ENCODE peak calls at places on chromosomes 11 and 22, in seven cellular contexts. P, M, T, V, C, D and B are unnamed samples.

GRCh38 chr22:22124374-22124773 is 120.2 kb upstream of the VPREB1 start:
- DNase-seq in D (no peak), T (no peak), P (no peak), M (no peak), C (no peak), V (no peak), B (no peak)

GRCh38 chr11:130519128-130519932 is 70.9 kb downstream of the ADAMTS15 start:
- DNase-seq in T (no peak), C (no peak), M (no peak), P (no peak), D (no peak), V (no peak), B (no peak)

GRCh38 chr11:44785856-44786606 is 59.3 kb downstream of the TSPAN18 start:
- DNase-seq in D (no peak), P (no peak), V (no peak), M (no peak), T (no peak), C (no peak), B (no peak)

GRCh38 chr11:122285444-122285843 is 169.4 kb upstream of the BLID start:
- DNase-seq in D (no peak), P (no peak), C (no peak), M (no peak), T (no peak), V (no peak), B (no peak)

GRCh38 chr11:128379587-128380279 is 207.6 kb downstream of the ETS1 start:
- DNase-seq in V (peak; percentile 49), T (no peak), P (no peak), D (no peak), M (no peak), C (no peak), B (no peak)

GRCh38 chr11:106152824-106153223 is 75.4 kb downstream of the AASDHPPT start:
- DNase-seq in V (no peak), C (no peak), D (no peak), T (no peak), P (no peak), M (no peak), B (no peak)

GRCh38 chr11:18772211-18772610 is 19.4 kb downstream of the PTPN5 start:
- DNase-seq in M (no peak), D (no peak), V (no peak), C (no peak), T (no peak), P (no peak), B (no peak)

GRCh38 chr22:42086051-42086450 is 4.5 kb downstream of the NDUFA6 start:
- DNase-seq in M (no peak), P (no peak), C (no peak), T (no peak), D (no peak), V (no peak), B (no peak)

GRCh38 chr11:92122561-92122960 is 102.1 kb upstream of the FAT3 start:
- DNase-seq in T (no peak), M (no peak), P (no peak), V (no peak), D (no peak), C (no peak), B (no peak)

GRCh38 chr11:121374286-121374985 is 77.7 kb upstream of the SORL1 start:
- DNase-seq in C (no peak), D (no peak), M (no peak), T (no peak), P (no peak), V (no peak), B (no peak)

GRCh38 chr11:95322546-95322945 is 91.5 kb upstream of the SESN3 start:
- DNase-seq in M (no peak), V (no peak), T (no peak), C (no peak), D (no peak), P (no peak), B (no peak)

GRCh38 chr11:92219476-92219875 is 5.1 kb upstream of the FAT3 start:
- DNase-seq in C (no peak), V (no peak), T (no peak), M (no peak), D (no peak), P (no peak), B (no peak)

GRCh38 chr11:110478410-110478809 is 48.7 kb downstream of the FDX1 start:
- DNase-seq in C (no peak), D (no peak), T (no peak), M (no peak), P (no peak), V (no peak), B (peak; percentile 50)

GRCh38 chr11:442611-443081 is 835 bp upstream of the ANO9 start:
- DNase-seq in M (no peak), T (no peak), V (no peak), C (no peak), P (no peak), D (no peak), B (no peak)

GRCh38 chr11:65435981-65436411 is 13.4 kb downstream of the NEAT1 start:
- DNase-seq in M (no peak), T (no peak), D (no peak), P (no peak), V (peak; percentile 41), C (peak; percentile 46), B (no peak)

GRCh38 chr11:9053631-9054030 is 37.8 kb downstream of the SCUBE2 start:
- DNase-seq in M (no peak), T (no peak), D (no peak), C (no peak), V (no peak), P (no peak), B (no peak)

GRCh38 chr11:104534268-104534667 is 364.0 kb downstream of the CASP12 start:
- DNase-seq in T (no peak), V (no peak), D (no peak), M (no peak), P (no peak), C (no peak), B (no peak)

GRCh38 chr11:105609832-105610781 is at the start of gene GRIA4:
- DNase-seq in M (no peak), T (peak; percentile 56), V (no peak), D (no peak), P (peak; percentile 13), C (no peak), B (no peak)

GRCh38 chr22:21076907-21077625 is 31.3 kb downstream of the LRRC74B start:
- DNase-seq in C (no peak), T (no peak), D (no peak), P (no peak), V (no peak), M (no peak), B (no peak)

GRCh38 chr11:117816846-117817212 is 7.7 kb downstream of the FXYD2 start:
- DNase-seq in T (peak; percentile 67), C (no peak), P (no peak), V (no peak), M (no peak), D (no peak), B (no peak)
- H3K4me1 ChIP-seq in T (peaks cover 39% of the 10 kb centered on the region), C (peaks cover 53% of the 10 kb centered on the region), P (peaks cover 6% of the 10 kb centered on the region), V (peaks cover 49% of the 10 kb centered on the region), M (peaks cover 41% of the 10 kb centered on the region), D (peaks cover 10% of the 10 kb centered on the region), B (peaks cover 7% of the 10 kb centered on the region)

GRCh38 chr11:47400813-47401279 is 7.5 kb upstream of the SLC39A13 start:
- DNase-seq in C (no peak), D (no peak), M (no peak), T (no peak), P (no peak), V (no peak), B (no peak)
- H3K4me1 ChIP-seq in C (peaks cover 20% of the 10 kb centered on the region), D (peaks cover 6% of the 10 kb centered on the region), M (peaks cover 18% of the 10 kb centered on the region), T (peaks cover 17% of the 10 kb centered on the region), P (peaks cover 6% of the 10 kb centered on the region), V (peaks cover 20% of the 10 kb centered on the region), B (no peaks in the 10 kb centered on the region)

GRCh38 chr11:57318178-57318577 is 6.6 kb downstream of the TNKS1BP1 start:
- DNase-seq in P (no peak), V (no peak), D (no peak), T (peak; percentile 55), C (no peak), M (no peak), B (no peak)
- H3K4me1 ChIP-seq in P (peaks cover 13% of the 10 kb centered on the region), V (no peaks in the 10 kb centered on the region), D (peaks cover 32% of the 10 kb centered on the region), T (peaks cover 80% of the 10 kb centered on the region), C (peaks cover 24% of the 10 kb centered on the region), M (peaks cover 99% of the 10 kb centered on the region), B (peaks cover 6% of the 10 kb centered on the region)

DNA sequence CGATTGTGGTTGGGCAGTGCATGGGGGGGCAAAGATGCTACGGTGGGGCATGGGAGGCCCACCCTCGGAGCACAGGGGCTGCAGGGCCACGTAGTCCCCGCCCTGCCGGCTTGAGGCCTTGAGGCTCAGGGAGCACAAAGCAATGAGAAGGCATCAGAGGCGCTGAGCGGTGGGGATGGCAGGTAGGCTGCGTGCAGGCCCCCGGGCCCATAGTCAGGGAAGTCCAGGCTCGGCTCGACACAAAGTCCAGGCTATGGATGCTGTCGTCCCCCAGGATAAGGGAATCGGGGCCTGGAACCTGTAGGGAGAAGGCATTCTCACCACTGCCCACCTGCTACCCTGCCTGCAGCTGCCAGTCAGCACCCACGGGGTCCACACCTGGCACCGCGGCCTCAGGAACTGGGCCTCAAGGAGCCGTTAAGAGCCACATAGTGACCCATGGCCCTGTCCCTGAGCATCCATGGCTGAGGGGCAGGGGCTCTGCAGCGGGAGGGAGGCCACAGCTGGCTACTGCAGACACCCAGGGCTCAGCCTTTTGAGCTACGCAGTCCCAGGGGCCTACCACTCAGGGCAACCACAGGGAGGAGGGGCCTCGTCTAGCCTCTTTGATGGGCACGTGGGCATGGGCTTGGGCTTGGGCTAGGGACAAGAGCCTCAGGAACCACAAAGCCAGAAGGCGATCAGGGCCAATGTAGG is 179.7 kb downstream of the IGLL1 start:
- DNase-seq in C (no peak), T (no peak), D (no peak), M (no peak), V (no peak), P (no peak), B (no peak)
- H3K4me1 ChIP-seq in C (no peaks in the 10 kb centered on the region), T (no peaks in the 10 kb centered on the region), D (no peaks in the 10 kb centered on the region), M (peaks cover 4% of the 10 kb centered on the region), V (no peaks in the 10 kb centered on the region), P (no peaks in the 10 kb centered on the region), B (peaks cover under 1% of the 10 kb centered on the region)

DNA sequence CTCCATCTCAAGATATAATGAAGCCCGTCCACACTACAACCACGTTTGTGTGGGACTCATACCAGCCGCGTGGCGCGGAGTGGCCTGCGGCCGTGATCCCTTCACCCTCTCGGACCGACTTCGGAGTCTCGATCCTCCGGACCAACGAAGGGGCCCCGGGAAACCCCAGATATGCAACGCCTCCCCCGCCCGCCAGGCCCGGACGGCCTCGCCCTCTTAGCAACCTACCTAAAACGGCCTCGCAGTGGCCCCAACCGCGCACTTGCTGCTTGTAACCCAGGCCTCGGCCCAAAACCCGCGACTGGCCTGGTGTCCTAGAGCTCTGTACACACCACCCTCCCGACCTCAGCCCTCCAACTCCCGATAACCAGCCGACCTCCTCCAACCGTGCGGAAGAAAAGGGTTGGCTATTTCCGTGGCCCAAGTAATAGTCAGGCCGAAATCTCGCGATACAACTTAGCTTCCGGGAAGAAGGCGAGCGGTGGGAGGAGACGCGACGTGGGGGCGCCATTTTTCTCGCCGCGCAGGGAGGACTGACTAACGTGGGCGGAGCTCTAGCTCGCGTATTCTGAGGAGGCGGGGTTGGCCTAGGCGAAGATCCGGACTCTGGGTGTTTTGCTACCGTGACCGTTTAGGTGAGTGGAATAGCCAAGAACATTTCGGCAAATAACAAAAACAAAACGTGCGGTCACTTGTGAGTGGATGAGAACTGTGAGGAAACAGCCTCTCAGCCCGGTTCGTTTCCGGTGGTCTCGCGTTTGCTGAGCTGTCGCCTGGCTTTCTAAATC is at the start of the genes C11orf54 and TAF1D:
- DNase-seq in V (peak; percentile 98), D (peak; percentile 98), C (peak; percentile 96), P (peak; percentile 98), T (peak; percentile 98), M (peak; percentile 97), B (peak; percentile 94)
- H3K4me1 ChIP-seq in V (peaks cover 52% of the 10 kb centered on the region), D (peaks cover 7% of the 10 kb centered on the region), C (peaks cover 46% of the 10 kb centered on the region), P (peaks cover 5% of the 10 kb centered on the region), T (peaks cover 59% of the 10 kb centered on the region), M (peaks cover 87% of the 10 kb centered on the region), B (no peaks in the 10 kb centered on the region)